ENCODE peak calls at places on chromosomes 3 and 15, in five cellular contexts. U, M, T, I and H are unnamed samples.

GRCh38 chr15:101773496-101774100 is 29.7 kb upstream of the OR4F6 start:
- DNase-seq in U (no peak), M (no peak), T (peak), I (peak), H (no peak)

GRCh38 chr3:171526869-171527268 is 66.7 kb upstream of the TNIK start:
- DNase-seq in U (no peak), M (no peak), T (no peak), I (no peak), H (no peak)

GRCh38 chr3:149224736-149225594 is 3.3 kb upstream of the CP start:
- DNase-seq in U (no peak), M (peak), T (no peak), I (peak), H (peak)

GRCh38 chr15:79065744-79066376 is 24.7 kb downstream of the RASGRF1 start:
- DNase-seq in U (no peak), M (no peak), T (no peak), I (no peak), H (no peak)

GRCh38 chr15:43292375-43293078 is 25.8 kb upstream of the TGM5 start:
- DNase-seq in U (no peak), M (no peak), T (no peak), I (no peak), H (no peak)

GRCh38 chr3:40387895-40388254 is 891 bp downstream of the ENTPD3 start:
- DNase-seq in U (no peak), M (no peak), T (no peak), I (no peak), H (no peak)

GRCh38 chr3:59189561-59190338 is 139.9 kb upstream of the CFAP20DC start:
- DNase-seq in U (no peak), M (peak), T (no peak), I (peak), H (no peak)

GRCh38 chr15:91949361-91949760 is 95.9 kb downstream of the SLCO3A1 start:
- DNase-seq in U (no peak), M (no peak), T (no peak), I (no peak), H (no peak)

GRCh38 chr15:56307180-56307579 is 58.0 kb upstream of the TEX9 start:
- DNase-seq in U (no peak), M (no peak), T (no peak), I (no peak), H (no peak)

GRCh38 chr3:191246628-191247027 is 47.6 kb downstream of the OSTN start:
- DNase-seq in U (no peak), M (peak), T (no peak), I (no peak), H (peak)

GRCh38 chr3:53254190-53254809 is 1.5 kb downstream of the TKT start:
- DNase-seq in U (no peak), M (peak), T (no peak), I (no peak), H (no peak)

GRCh38 chr3:152235709-152236298 is 32.9 kb upstream of the MBNL1 start:
- DNase-seq in U (no peak), M (peak), T (no peak), I (peak), H (peak)

GRCh38 chr3:15284121-15284889 is 48.1 kb downstream of the SH3BP5 start:
- DNase-seq in U (peak), M (no peak), T (no peak), I (peak), H (no peak)

GRCh38 chr3:78497025-78497424 is 1270.8 kb downstream of the ROBO1 start:
- DNase-seq in U (no peak), M (no peak), T (no peak), I (no peak), H (no peak)

GRCh38 chr15:50046159-50046558 is 72.9 kb downstream of the ATP8B4 start:
- DNase-seq in U (no peak), M (no peak), T (no peak), I (no peak), H (no peak)

GRCh38 chr3:138867996-138868395 is 33.3 kb upstream of the PIK3CB start:
- DNase-seq in U (no peak), M (peak), T (no peak), I (no peak), H (no peak)

GRCh38 chr3:111668912-111669488 is 73.9 kb upstream of the ZBED2 start:
- DNase-seq in U (no peak), M (peak), T (no peak), I (peak), H (peak)

GRCh38 chr15:76057332-76058000 is 2.3 kb upstream of the TMEM266 start:
- DNase-seq in U (no peak), M (peak), T (no peak), I (peak), H (peak)

GRCh38 chr3:141000691-141001090 is 50.5 kb upstream of the SPSB4 start:
- DNase-seq in U (no peak), M (peak), T (no peak), I (no peak), H (no peak)

GRCh38 chr3:194867270-194867983 is 181.7 kb downstream of the FAM43A start:
- DNase-seq in U (no peak), M (no peak), T (no peak), I (no peak), H (no peak)

GRCh38 chr3:23754215-23754614 is 51.5 kb upstream of the UBE2E1 start:
- DNase-seq in U (no peak), M (no peak), T (no peak), I (no peak), H (no peak)

GRCh38 chr3:118884748-118885206 is 149.9 kb downstream of the IGSF11 start:
- DNase-seq in U (peak), M (peak), T (peak), I (peak), H (peak)

GRCh38 chr3:196012481-196012880 is 69.4 kb downstream of the TFRC start:
- DNase-seq in U (no peak), M (no peak), T (no peak), I (no peak), H (peak)

GRCh38 chr3:87233805-87234204 is 6.7 kb downstream of the CHMP2B start:
- DNase-seq in U (no peak), M (no peak), T (no peak), I (no peak), H (no peak)

GRCh38 chr15:42100021-42100800 is 5.8 kb upstream of the PLA2G4D start:
- DNase-seq in U (no peak), M (peak), T (no peak), I (no peak), H (no peak)

GRCh38 chr15:27668471-27669220 is 430.5 kb downstream of the OCA2 start:
- DNase-seq in U (no peak), M (no peak), T (no peak), I (no peak), H (no peak)